ENCODE peak calls at places on chromosomes 11 and 22, in four cellular contexts. One of them, this sample, is unnamed.

GRCh38 chr11:68461284-68461861 is 821 bp downstream of the PPP6R3 start:
- DNase-seq in A172: no peak
- DNase-seq in right cardiac atrium: no peak
- DNase-seq in LHCN-M2: no peak
- DNase-seq in this sample: no peak

GRCh38 chr11:100687630-100688395 is 725 bp downstream of the ARHGAP42 start:
- DNase-seq in A172: peak
- DNase-seq in right cardiac atrium: no peak
- DNase-seq in LHCN-M2: peak
- DNase-seq in this sample: peak

GRCh38 chr11:76674517-76675400 is 4.2 kb upstream of the LRRC32 start:
- DNase-seq in A172: no peak
- DNase-seq in right cardiac atrium: peak
- DNase-seq in LHCN-M2: no peak
- DNase-seq in this sample: no peak

GRCh38 chr22:23242473-23243001 is 62.2 kb downstream of the BCR start:
- DNase-seq in A172: no peak
- DNase-seq in right cardiac atrium: peak
- DNase-seq in LHCN-M2: no peak
- DNase-seq in this sample: no peak

GRCh38 chr22:37443086-37443485 is 15.8 kb upstream of the ELFN2 start:
- DNase-seq in A172: no peak
- DNase-seq in right cardiac atrium: no peak
- DNase-seq in LHCN-M2: peak
- DNase-seq in this sample: no peak

GRCh38 chr11:100010393-100010792 is 676.7 kb upstream of the ARHGAP42 start:
- DNase-seq in A172: no peak
- DNase-seq in right cardiac atrium: no peak
- DNase-seq in LHCN-M2: no peak
- DNase-seq in this sample: no peak

GRCh38 chr22:18024276-18024939 is at the start of gene MICAL3:
- DNase-seq in A172: no peak
- DNase-seq in right cardiac atrium: peak
- DNase-seq in LHCN-M2: peak
- DNase-seq in this sample: peak

GRCh38 chr22:49827307-49827852 is 293 bp downstream of the BRD1 start:
- DNase-seq in A172: no peak
- DNase-seq in right cardiac atrium: no peak
- DNase-seq in LHCN-M2: peak
- DNase-seq in this sample: no peak

GRCh38 chr11:12871788-12872321 is 137.3 kb upstream of the RASSF10 start:
- DNase-seq in A172: no peak
- DNase-seq in right cardiac atrium: no peak
- DNase-seq in LHCN-M2: no peak
- DNase-seq in this sample: no peak

GRCh38 chr11:74822187-74822586 is 73.5 kb downstream of the RNF169 start:
- DNase-seq in A172: no peak
- DNase-seq in right cardiac atrium: no peak
- DNase-seq in LHCN-M2: peak
- DNase-seq in this sample: no peak

GRCh38 chr22:42938976-42939375 is 76.0 kb downstream of the PACSIN2 start:
- DNase-seq in A172: no peak
- DNase-seq in right cardiac atrium: no peak
- DNase-seq in LHCN-M2: no peak
- DNase-seq in this sample: no peak

GRCh38 chr11:20032127-20032526 is 128.1 kb downstream of the DBX1 start:
- DNase-seq in A172: no peak
- DNase-seq in right cardiac atrium: no peak
- DNase-seq in LHCN-M2: no peak
- DNase-seq in this sample: no peak

GRCh38 chr11:78063440-78064181 is at the start of gene THRSP:
- DNase-seq in A172: no peak
- DNase-seq in right cardiac atrium: peak
- DNase-seq in LHCN-M2: no peak
- DNase-seq in this sample: no peak

GRCh38 chr11:32852142-32852541 is 22.4 kb downstream of the PRRG4 start:
- DNase-seq in A172: peak
- DNase-seq in right cardiac atrium: no peak
- DNase-seq in LHCN-M2: peak
- DNase-seq in this sample: peak

GRCh38 chr11:29005401-29005980 is 897.3 kb downstream of the METTL15 start:
- DNase-seq in A172: no peak
- DNase-seq in right cardiac atrium: no peak
- DNase-seq in LHCN-M2: no peak
- DNase-seq in this sample: no peak

GRCh38 chr11:127643659-127644058 is 643.1 kb upstream of the KIRREL3 start:
- DNase-seq in A172: no peak
- DNase-seq in right cardiac atrium: no peak
- DNase-seq in LHCN-M2: no peak
- DNase-seq in this sample: no peak

GRCh38 chr11:44530413-44531115 is 34.9 kb upstream of the CD82 start:
- DNase-seq in A172: peak
- DNase-seq in right cardiac atrium: no peak
- DNase-seq in LHCN-M2: no peak
- DNase-seq in this sample: no peak

GRCh38 chr11:121464352-121464946 is 11.7 kb upstream of the SORL1-AS1 start:
- DNase-seq in A172: peak
- DNase-seq in right cardiac atrium: peak
- DNase-seq in LHCN-M2: peak
- DNase-seq in this sample: peak

GRCh38 chr11:7630002-7630401 is 43.3 kb downstream of the CYB5R2 start:
- DNase-seq in A172: no peak
- DNase-seq in right cardiac atrium: no peak
- DNase-seq in LHCN-M2: no peak
- DNase-seq in this sample: no peak

GRCh38 chr11:123100378-123101085 is 38.6 kb upstream of the HSPA8 start:
- DNase-seq in A172: no peak
- DNase-seq in right cardiac atrium: peak
- DNase-seq in LHCN-M2: no peak
- DNase-seq in this sample: no peak

GRCh38 chr11:57116654-57117053 is 65.1 kb upstream of the LRRC55 start:
- DNase-seq in A172: peak
- DNase-seq in right cardiac atrium: no peak
- DNase-seq in LHCN-M2: peak
- DNase-seq in this sample: peak

GRCh38 chr11:76648061-76648460 is 22.5 kb downstream of the LRRC32 start:
- DNase-seq in A172: no peak
- DNase-seq in right cardiac atrium: no peak
- DNase-seq in LHCN-M2: no peak
- DNase-seq in this sample: no peak

GRCh38 chr11:126149759-126150236 is 61.7 kb downstream of the RPUSD4 start:
- DNase-seq in A172: no peak
- DNase-seq in right cardiac atrium: no peak
- DNase-seq in LHCN-M2: no peak
- DNase-seq in this sample: no peak

GRCh38 chr11:76560219-76560618 is 110.3 kb downstream of the LRRC32 start:
- DNase-seq in A172: peak
- DNase-seq in right cardiac atrium: no peak
- DNase-seq in LHCN-M2: peak
- DNase-seq in this sample: no peak

GRCh38 chr22:29426476-29426875 is 11.9 kb upstream of the RFPL1 start:
- DNase-seq in A172: no peak
- DNase-seq in right cardiac atrium: no peak
- DNase-seq in LHCN-M2: no peak
- DNase-seq in this sample: no peak

GRCh38 chr11:125457814-125458343 is 38.2 kb downstream of the FEZ1 start:
- DNase-seq in A172: no peak
- DNase-seq in right cardiac atrium: peak
- DNase-seq in LHCN-M2: peak
- DNase-seq in this sample: peak

GRCh38 chr11:3836903-3837302 is 3.9 kb downstream of the RHOG start:
- DNase-seq in A172: no peak
- DNase-seq in right cardiac atrium: peak
- DNase-seq in LHCN-M2: no peak
- DNase-seq in this sample: peak

GRCh38 chr22:49663823-49664222 is 163.8 kb downstream of the BRD1 start:
- DNase-seq in A172: no peak
- DNase-seq in right cardiac atrium: no peak
- DNase-seq in LHCN-M2: no peak
- DNase-seq in this sample: no peak

GRCh38 chr11:117072517-117073218 is 25.6 kb downstream of the SIK3 start:
- DNase-seq in A172: peak
- DNase-seq in right cardiac atrium: no peak
- DNase-seq in LHCN-M2: peak
- DNase-seq in this sample: no peak

GRCh38 chr11:119782673-119783072 is 53.7 kb upstream of the NECTIN1 start:
- DNase-seq in A172: no peak
- DNase-seq in right cardiac atrium: no peak
- DNase-seq in LHCN-M2: no peak
- DNase-seq in this sample: no peak

GRCh38 chr11:130783322-130783721 is 133.0 kb downstream of the SNX19 start:
- DNase-seq in A172: no peak
- DNase-seq in right cardiac atrium: no peak
- DNase-seq in LHCN-M2: no peak
- DNase-seq in this sample: no peak

GRCh38 chr11:2949920-2950319 is 20.7 kb upstream of the PHLDA2 start:
- DNase-seq in A172: no peak
- DNase-seq in right cardiac atrium: no peak
- DNase-seq in LHCN-M2: no peak
- DNase-seq in this sample: no peak

GRCh38 chr11:128603752-128604472 is 16.6 kb upstream of the ETS1 start:
- DNase-seq in A172: no peak
- DNase-seq in right cardiac atrium: no peak
- DNase-seq in LHCN-M2: no peak
- DNase-seq in this sample: no peak

GRCh38 chr11:57315491-57315890 is 9.3 kb downstream of the TNKS1BP1 start:
- DNase-seq in A172: no peak
- DNase-seq in right cardiac atrium: no peak
- DNase-seq in LHCN-M2: peak
- DNase-seq in this sample: peak